ENCODE peak calls at places on chromosome 9, in nine cellular contexts. C is SIG-M5; Z is activated naive CD4-positive, alpha-beta T cell treated with anti-CD3 and anti-CD28 coated beads for 36 hours; Q is EH; I is anterior cingulate cortex; P is SW 1271; X is GM12865; O is HFFc6; G is M059J. H is an unnamed sample.

GRCh38 chr9:97283768-97284167 is 23.7 kb upstream of the CCDC180 start:
- DNase-seq in Q (no peak), Z (no peak), X (no peak), O (no peak), I (no peak), P (no peak), C (no peak), G (no peak), H (no peak)

GRCh38 chr9:131024978-131025868 is 16.2 kb downstream of the LAMC3 start:
- DNase-seq in Z (no peak), I (no peak), O (no peak), X (no peak), Q (no peak), C (no peak), G (no peak), P (no peak), H (no peak)

GRCh38 chr9:35280394-35280793 is 118.6 kb downstream of the UNC13B start:
- DNase-seq in C (no peak), Q (no peak), Z (no peak), X (no peak), I (no peak), O (no peak), G (no peak), P (no peak), H (no peak)

GRCh38 chr9:36842560-36843530 is 191.2 kb downstream of the PAX5 start:
- DNase-seq in O (no peak), P (no peak), C (no peak), G (no peak), I (no peak), Q (no peak), Z (no peak), X (no peak), H (no peak)

GRCh38 chr9:87557996-87558395 is 60.3 kb downstream of the DAPK1 start:
- DNase-seq in I (no peak), C (no peak), P (no peak), G (peak), Q (peak), O (no peak), Z (no peak), X (peak), H (no peak)

GRCh38 chr9:18452276-18452675 is 21.7 kb upstream of the ADAMTSL1 start:
- DNase-seq in I (no peak), C (no peak), P (no peak), X (no peak), Q (peak), O (peak), G (no peak), Z (no peak), H (no peak)

GRCh38 chr9:90107021-90107771 is 502.4 kb downstream of the GADD45G start:
- DNase-seq in O (no peak), Q (no peak), C (no peak), Z (no peak), I (no peak), X (no peak), G (peak), P (no peak), H (no peak)

GRCh38 chr9:132768932-132769894 is 98.9 kb downstream of the GTF3C4 start:
- DNase-seq in C (no peak), X (peak), I (no peak), Q (peak), O (peak), G (peak), Z (peak), P (peak), H (peak)

GRCh38 chr9:133759146-133759900 is 21.2 kb upstream of the SARDH start:
- DNase-seq in C (no peak), X (no peak), Z (no peak), G (no peak), P (no peak), O (no peak), Q (no peak), I (no peak), H (no peak)

GRCh38 chr9:88745281-88746001 is 210.5 kb downstream of the NXNL2 start:
- DNase-seq in I (no peak), O (peak), X (no peak), Z (no peak), C (no peak), P (no peak), Q (peak), G (no peak), H (no peak)

GRCh38 chr9:35516481-35516880 is 26.6 kb downstream of the RUSC2 start:
- DNase-seq in Z (no peak), O (peak), I (no peak), Q (peak), X (no peak), P (peak), C (no peak), G (peak), H (no peak)

GRCh38 chr9:83059417-83059816 is 3.5 kb downstream of the RASEF start:
- DNase-seq in X (no peak), P (no peak), I (no peak), O (no peak), Z (no peak), Q (no peak), G (no peak), C (no peak), H (no peak)

GRCh38 chr9:93600504-93600903 is 24.1 kb downstream of the PHF2 start:
- DNase-seq in G (no peak), I (no peak), Z (no peak), O (no peak), Q (no peak), P (no peak), C (no peak), X (peak), H (peak)

GRCh38 chr9:137582286-137582860 is 3.6 kb upstream of the DPH7 start:
- DNase-seq in O (no peak), Q (peak), P (no peak), Z (peak), G (peak), I (no peak), C (no peak), X (no peak), H (no peak)

GRCh38 chr9:35114113-35114847 is 1.4 kb downstream of the ATOSB start:
- DNase-seq in Q (peak), I (peak), Z (peak), O (peak), X (peak), G (peak), C (peak), P (peak), H (peak)

GRCh38 chr9:108612510-108612909 is 243.3 kb downstream of the ACTL7B start:
- DNase-seq in P (no peak), Q (no peak), Z (no peak), I (no peak), C (no peak), O (no peak), G (peak), X (no peak), H (no peak)

GRCh38 chr9:124190761-124191160 is 67.0 kb upstream of the NEK6 start:
- DNase-seq in P (no peak), Q (no peak), O (no peak), Z (no peak), X (no peak), C (no peak), G (no peak), I (peak), H (no peak)

GRCh38 chr9:123445981-123446610 is 90.1 kb downstream of the CRB2 start:
- DNase-seq in I (no peak), X (no peak), O (no peak), P (no peak), Z (no peak), G (no peak), Q (peak), C (no peak), H (no peak)

GRCh38 chr9:111974092-111974681 is 77.6 kb downstream of the UGCG start:
- DNase-seq in Q (peak), Z (no peak), G (peak), I (no peak), X (no peak), P (no peak), O (peak), C (no peak), H (no peak)

GRCh38 chr9:132328580-132328979 is 26.2 kb downstream of the SETX start:
- DNase-seq in Q (no peak), I (no peak), C (no peak), P (no peak), O (no peak), X (no peak), G (no peak), Z (no peak), H (no peak)

GRCh38 chr9:89740722-89741121 is 135.9 kb downstream of the GADD45G start:
- DNase-seq in C (no peak), G (no peak), P (no peak), O (no peak), I (no peak), X (peak), Z (peak), Q (no peak), H (no peak)

GRCh38 chr9:130893250-130894101 is 3.1 kb downstream of the QRFP start:
- DNase-seq in Q (peak), Z (no peak), I (no peak), C (no peak), G (no peak), O (no peak), X (no peak), P (no peak), H (no peak)

GRCh38 chr9:76580832-76581231 is 121.8 kb downstream of the GCNT1 start:
- DNase-seq in I (no peak), Q (no peak), X (no peak), P (no peak), G (no peak), C (no peak), O (no peak), Z (no peak), H (no peak)

GRCh38 chr9:113210815-113211214 is 10.3 kb downstream of the FKBP15 start:
- DNase-seq in X (no peak), P (no peak), O (no peak), G (no peak), I (no peak), C (no peak), Z (no peak), Q (no peak), H (no peak)

GRCh38 chr9:20594521-20594920 is 27.8 kb downstream of the MLLT3 start:
- DNase-seq in O (no peak), Q (no peak), Z (no peak), X (no peak), C (no peak), G (peak), P (no peak), I (no peak), H (no peak)

GRCh38 chr9:20041717-20042116 is 252.9 kb upstream of the SLC24A2 start:
- DNase-seq in Z (no peak), P (no peak), I (no peak), O (no peak), C (no peak), G (no peak), X (no peak), Q (no peak), H (no peak)